ENCODE peak calls at places on chromosome 20, in ten cellular contexts. One of them, this sample, is unnamed.

GRCh38 chr20:25987073-25987927 is 290.6 kb upstream of the ZNF337 start:
- DNase-seq in A549: peak; percentile 31
- DNase-seq in SK-N-SH: peak; percentile 74
- DNase-seq in WTC11: peak; percentile 68
- DNase-seq in NB4: peak; percentile 4
- DNase-seq in GM12878: no peak
- DNase-seq in HepG2: no peak
- DNase-seq in endothelial cell of umbilical vein: peak; percentile 67
- DNase-seq in HCT116: no peak
- DNase-seq in K562: peak; percentile 20
- DNase-seq in this sample: no peak

GRCh38 chr20:6611911-6612614 is 155.4 kb upstream of the BMP2 start:
- DNase-seq in SK-N-SH: no peak
- DNase-seq in K562: no peak
- DNase-seq in WTC11: no peak
- DNase-seq in HCT116: no peak
- DNase-seq in NB4: peak; percentile 88
- DNase-seq in GM12878: no peak
- DNase-seq in A549: no peak
- DNase-seq in HepG2: peak; percentile 21
- DNase-seq in endothelial cell of umbilical vein: no peak
- DNase-seq in this sample: no peak

GRCh38 chr20:60030471-60030870 is 72.2 kb downstream of the CDH26 start:
- DNase-seq in A549: no peak
- DNase-seq in HepG2: no peak
- DNase-seq in K562: no peak
- DNase-seq in HCT116: no peak
- DNase-seq in GM12878: no peak
- DNase-seq in endothelial cell of umbilical vein: no peak
- DNase-seq in WTC11: no peak
- DNase-seq in SK-N-SH: no peak
- DNase-seq in NB4: no peak
- DNase-seq in this sample: no peak

GRCh38 chr20:52775786-52776185 is 196.4 kb upstream of the TSHZ2 start:
- DNase-seq in SK-N-SH: no peak
- DNase-seq in WTC11: no peak
- DNase-seq in HCT116: no peak
- DNase-seq in K562: no peak
- DNase-seq in NB4: no peak
- DNase-seq in A549: no peak
- DNase-seq in HepG2: no peak
- DNase-seq in endothelial cell of umbilical vein: no peak
- DNase-seq in GM12878: no peak
- DNase-seq in this sample: no peak

GRCh38 chr20:30630761-30631160 is 626.7 kb upstream of the DEFB115 start:
- DNase-seq in HepG2: no peak
- DNase-seq in WTC11: no peak
- DNase-seq in SK-N-SH: no peak
- DNase-seq in A549: no peak
- DNase-seq in GM12878: no peak
- DNase-seq in endothelial cell of umbilical vein: no peak
- DNase-seq in HCT116: no peak
- DNase-seq in K562: no peak
- DNase-seq in NB4: no peak
- DNase-seq in this sample: no peak

GRCh38 chr20:3987296-3987695 is 28.1 kb downstream of the RNF24 start:
- DNase-seq in endothelial cell of umbilical vein: no peak
- DNase-seq in K562: no peak
- DNase-seq in GM12878: no peak
- DNase-seq in WTC11: no peak
- DNase-seq in HepG2: no peak
- DNase-seq in NB4: no peak
- DNase-seq in HCT116: no peak
- DNase-seq in A549: no peak
- DNase-seq in SK-N-SH: no peak
- DNase-seq in this sample: no peak

GRCh38 chr20:63284083-63284440 is 8.9 kb upstream of the COL20A1 start:
- DNase-seq in NB4: peak; percentile 81
- DNase-seq in WTC11: no peak
- DNase-seq in HCT116: no peak
- DNase-seq in GM12878: no peak
- DNase-seq in A549: no peak
- DNase-seq in endothelial cell of umbilical vein: no peak
- DNase-seq in K562: no peak
- DNase-seq in HepG2: no peak
- DNase-seq in SK-N-SH: no peak
- DNase-seq in this sample: no peak

GRCh38 chr20:10596726-10597125 is 77.1 kb downstream of the JAG1 start:
- DNase-seq in SK-N-SH: no peak
- DNase-seq in NB4: peak; percentile 32
- DNase-seq in endothelial cell of umbilical vein: peak; percentile 55
- DNase-seq in HCT116: no peak
- DNase-seq in WTC11: no peak
- DNase-seq in K562: no peak
- DNase-seq in GM12878: no peak
- DNase-seq in HepG2: peak; percentile 91
- DNase-seq in A549: peak; percentile 56
- DNase-seq in this sample: no peak

GRCh38 chr20:41526327-41526726 is 91.8 kb downstream of the CHD6 start:
- DNase-seq in K562: peak; percentile 52
- DNase-seq in SK-N-SH: no peak
- DNase-seq in HepG2: no peak
- DNase-seq in GM12878: no peak
- DNase-seq in HCT116: no peak
- DNase-seq in WTC11: no peak
- DNase-seq in A549: no peak
- DNase-seq in endothelial cell of umbilical vein: no peak
- DNase-seq in NB4: no peak
- DNase-seq in this sample: no peak

GRCh38 chr20:50049442-50050026 is 63.4 kb downstream of the UBE2V1 start:
- DNase-seq in HepG2: no peak
- DNase-seq in NB4: no peak
- DNase-seq in GM12878: no peak
- DNase-seq in SK-N-SH: no peak
- DNase-seq in WTC11: no peak
- DNase-seq in endothelial cell of umbilical vein: no peak
- DNase-seq in HCT116: no peak
- DNase-seq in A549: no peak
- DNase-seq in K562: no peak
- DNase-seq in this sample: no peak

GRCh38 chr20:375265-375889 is 5.2 kb upstream of the TRIB3 start:
- DNase-seq in NB4: no peak
- DNase-seq in endothelial cell of umbilical vein: no peak
- DNase-seq in A549: no peak
- DNase-seq in GM12878: no peak
- DNase-seq in WTC11: no peak
- DNase-seq in K562: peak; percentile 88
- DNase-seq in HepG2: no peak
- DNase-seq in SK-N-SH: no peak
- DNase-seq in HCT116: no peak
- DNase-seq in this sample: no peak

GRCh38 chr20:44745560-44746366 is at the start of gene KCNK15:
- DNase-seq in HCT116: no peak
- DNase-seq in WTC11: peak; percentile 57
- DNase-seq in A549: no peak
- DNase-seq in NB4: no peak
- DNase-seq in K562: peak; percentile 16
- DNase-seq in endothelial cell of umbilical vein: no peak
- DNase-seq in GM12878: no peak
- DNase-seq in HepG2: no peak
- DNase-seq in SK-N-SH: peak; percentile 71
- DNase-seq in this sample: peak; percentile 63

GRCh38 chr20:23515250-23515939 is 24.5 kb downstream of the CST8 start:
- DNase-seq in endothelial cell of umbilical vein: no peak
- DNase-seq in WTC11: no peak
- DNase-seq in SK-N-SH: no peak
- DNase-seq in NB4: no peak
- DNase-seq in K562: no peak
- DNase-seq in A549: no peak
- DNase-seq in HCT116: no peak
- DNase-seq in GM12878: no peak
- DNase-seq in HepG2: no peak
- DNase-seq in this sample: no peak

GRCh38 chr20:11919046-11919445 is 1.4 kb downstream of the BTBD3 start:
- DNase-seq in A549: no peak
- DNase-seq in HCT116: no peak
- DNase-seq in WTC11: no peak
- DNase-seq in NB4: no peak
- DNase-seq in endothelial cell of umbilical vein: no peak
- DNase-seq in GM12878: no peak
- DNase-seq in HepG2: no peak
- DNase-seq in SK-N-SH: no peak
- DNase-seq in K562: no peak
- DNase-seq in this sample: no peak

GRCh38 chr20:8166730-8167129 is 34.7 kb downstream of the PLCB1 start:
- DNase-seq in K562: no peak
- DNase-seq in GM12878: no peak
- DNase-seq in NB4: no peak
- DNase-seq in HepG2: no peak
- DNase-seq in A549: no peak
- DNase-seq in SK-N-SH: no peak
- DNase-seq in WTC11: no peak
- DNase-seq in endothelial cell of umbilical vein: no peak
- DNase-seq in HCT116: no peak
- DNase-seq in this sample: no peak

GRCh38 chr20:32472581-32473207 is 112.4 kb downstream of the NOL4L start:
- DNase-seq in HCT116: no peak
- DNase-seq in endothelial cell of umbilical vein: no peak
- DNase-seq in NB4: no peak
- DNase-seq in K562: no peak
- DNase-seq in GM12878: no peak
- DNase-seq in HepG2: no peak
- DNase-seq in SK-N-SH: no peak
- DNase-seq in WTC11: no peak
- DNase-seq in A549: no peak
- DNase-seq in this sample: no peak

GRCh38 chr20:49395183-49395582 is 87.3 kb downstream of the KCNB1 start:
- DNase-seq in NB4: no peak
- DNase-seq in HCT116: no peak
- DNase-seq in WTC11: no peak
- DNase-seq in endothelial cell of umbilical vein: no peak
- DNase-seq in K562: no peak
- DNase-seq in A549: no peak
- DNase-seq in GM12878: no peak
- DNase-seq in HepG2: no peak
- DNase-seq in SK-N-SH: no peak
- DNase-seq in this sample: no peak

GRCh38 chr20:54291339-54292060 is 83.6 kb downstream of the PFDN4 start:
- DNase-seq in K562: no peak
- DNase-seq in HepG2: no peak
- DNase-seq in A549: no peak
- DNase-seq in SK-N-SH: no peak
- DNase-seq in HCT116: no peak
- DNase-seq in WTC11: no peak
- DNase-seq in GM12878: no peak
- DNase-seq in endothelial cell of umbilical vein: no peak
- DNase-seq in NB4: no peak
- DNase-seq in this sample: no peak

GRCh38 chr20:38129248-38129865 is 35.7 kb downstream of the TGM2 start:
- DNase-seq in endothelial cell of umbilical vein: no peak
- DNase-seq in K562: no peak
- DNase-seq in NB4: no peak
- DNase-seq in WTC11: peak; percentile 1
- DNase-seq in SK-N-SH: no peak
- DNase-seq in HCT116: no peak
- DNase-seq in A549: no peak
- DNase-seq in GM12878: no peak
- DNase-seq in HepG2: no peak
- DNase-seq in this sample: no peak
- TF ChIP-seq MAX in endothelial cell of umbilical vein: no peak
- TF ChIP-seq MAX in K562: no peak
- TF ChIP-seq MAX in NB4: no peak
- TF ChIP-seq MAX in WTC11: no peak
- TF ChIP-seq MAX in SK-N-SH: no peak
- TF ChIP-seq MAX in HCT116: no peak
- TF ChIP-seq MAX in A549: no peak
- TF ChIP-seq MAX in GM12878: no peak
- TF ChIP-seq MAX in HepG2: no peak
- TF ChIP-seq MAX in this sample: no peak

GRCh38 chr20:46928580-46929132 is 34.0 kb downstream of the EYA2 start:
- DNase-seq in HepG2: no peak
- DNase-seq in SK-N-SH: no peak
- DNase-seq in K562: no peak
- DNase-seq in HCT116: no peak
- DNase-seq in WTC11: no peak
- DNase-seq in GM12878: no peak
- DNase-seq in A549: no peak
- DNase-seq in endothelial cell of umbilical vein: no peak
- DNase-seq in NB4: no peak
- DNase-seq in this sample: no peak
- TF ChIP-seq MAX in HepG2: no peak
- TF ChIP-seq MAX in SK-N-SH: no peak
- TF ChIP-seq MAX in K562: no peak
- TF ChIP-seq MAX in HCT116: no peak
- TF ChIP-seq MAX in WTC11: no peak
- TF ChIP-seq MAX in GM12878: no peak
- TF ChIP-seq MAX in A549: no peak
- TF ChIP-seq MAX in endothelial cell of umbilical vein: no peak
- TF ChIP-seq MAX in NB4: no peak
- TF ChIP-seq MAX in this sample: no peak

GRCh38 chr20:43658723-43659419 is 8.0 kb upstream of the MYBL2 start:
- DNase-seq in GM12878: no peak
- DNase-seq in NB4: no peak
- DNase-seq in HepG2: no peak
- DNase-seq in K562: peak; percentile 36
- DNase-seq in SK-N-SH: no peak
- DNase-seq in A549: no peak
- DNase-seq in endothelial cell of umbilical vein: no peak
- DNase-seq in WTC11: no peak
- DNase-seq in HCT116: no peak
- DNase-seq in this sample: no peak
- TF ChIP-seq MAX in GM12878: no peak
- TF ChIP-seq MAX in NB4: no peak
- TF ChIP-seq MAX in HepG2: no peak
- TF ChIP-seq MAX in K562: no peak
- TF ChIP-seq MAX in SK-N-SH: no peak
- TF ChIP-seq MAX in A549: no peak
- TF ChIP-seq MAX in endothelial cell of umbilical vein: no peak
- TF ChIP-seq MAX in WTC11: no peak
- TF ChIP-seq MAX in HCT116: no peak
- TF ChIP-seq MAX in this sample: no peak

DNA sequence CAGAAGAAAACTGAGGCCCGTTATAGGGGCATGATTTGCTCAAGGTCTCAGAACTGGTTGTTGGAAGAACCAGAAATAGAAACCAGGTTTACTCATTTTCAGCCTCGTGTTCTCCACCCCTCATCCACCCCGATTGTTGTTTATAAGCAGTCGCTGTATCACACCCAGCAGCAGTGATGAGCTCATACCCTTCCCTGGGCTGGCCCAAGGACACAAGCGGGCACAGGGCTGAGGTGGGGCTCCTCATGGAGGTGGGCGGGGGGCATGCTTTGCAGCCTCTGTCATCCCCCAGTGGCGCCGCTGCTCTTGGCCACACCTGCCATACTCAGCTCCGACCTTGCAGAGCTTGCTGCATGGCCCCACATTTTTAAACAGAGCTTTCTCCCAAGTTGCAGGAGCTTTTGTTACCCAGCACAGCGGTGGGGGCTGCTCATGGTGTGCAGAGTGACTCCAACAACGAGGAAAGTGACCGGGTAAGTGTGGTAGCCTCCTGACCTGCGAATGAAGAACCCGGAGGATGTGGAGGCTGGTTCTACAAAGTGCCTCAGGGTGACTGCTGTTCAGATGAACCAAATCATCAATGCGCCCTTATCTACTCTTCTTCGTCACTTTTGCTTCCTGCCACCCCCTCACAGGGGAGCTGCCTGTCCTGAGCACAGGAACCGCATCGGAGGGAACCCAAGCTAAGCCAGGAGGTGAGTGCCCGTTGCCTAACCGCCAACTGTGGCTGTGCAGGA is 43.5 kb upstream of the NKX2-2 start:
- DNase-seq in SK-N-SH: no peak
- DNase-seq in GM12878: no peak
- DNase-seq in K562: no peak
- DNase-seq in A549: no peak
- DNase-seq in HCT116: no peak
- DNase-seq in endothelial cell of umbilical vein: no peak
- DNase-seq in WTC11: no peak
- DNase-seq in NB4: no peak
- DNase-seq in HepG2: no peak
- DNase-seq in this sample: no peak
- TF ChIP-seq MAX in SK-N-SH: no peak
- TF ChIP-seq MAX in GM12878: no peak
- TF ChIP-seq MAX in K562: no peak
- TF ChIP-seq MAX in A549: no peak
- TF ChIP-seq MAX in HCT116: no peak
- TF ChIP-seq MAX in endothelial cell of umbilical vein: no peak
- TF ChIP-seq MAX in WTC11: no peak
- TF ChIP-seq MAX in NB4: no peak
- TF ChIP-seq MAX in HepG2: no peak
- TF ChIP-seq MAX in this sample: no peak